ENCODE peak calls at places on chromosomes 6 and 20, in nine cellular contexts. S is lung, X is astrocyte of the spinal cord, U is GM12865, E is cardiac fibroblast, W is GM12878, G is fibroblast of lung, D is vagina, N is thyroid gland. V is an unnamed sample.

GRCh38 chr6:157879034-157879872 is 56.2 kb downstream of the SNX9 start:
- DNase-seq in X (no peak), U (peak), S (no peak), W (peak), E (no peak), D (no peak), G (no peak), N (no peak), V (no peak)

GRCh38 chr6:16799279-16800193 is 38.3 kb upstream of the ATXN1 start:
- DNase-seq in D (no peak), S (no peak), W (no peak), U (no peak), X (no peak), G (peak), N (no peak), E (peak), V (peak)

GRCh38 chr6:160394654-160395035 is 46.5 kb downstream of the SLC22A3 start:
- DNase-seq in D (no peak), X (no peak), W (no peak), S (no peak), U (no peak), N (no peak), E (no peak), G (no peak), V (no peak)

GRCh38 chr6:96816182-96816888 is 20.9 kb downstream of the GPR63 start:
- DNase-seq in E (peak), W (no peak), S (no peak), G (peak), X (peak), N (no peak), U (no peak), D (no peak), V (peak)

GRCh38 chr20:36848078-36848660 is 27.8 kb upstream of the TLDC2 start:
- DNase-seq in U (no peak), W (no peak), G (peak), D (no peak), E (peak), N (no peak), X (peak), S (no peak), V (peak)

GRCh38 chr20:57187068-57187634 is 79.3 kb downstream of the BMP7 start:
- DNase-seq in U (no peak), E (no peak), S (no peak), X (no peak), N (no peak), G (no peak), D (no peak), W (no peak), V (no peak)

GRCh38 chr20:46663531-46663930 is 12.3 kb upstream of the SLC13A3 start:
- DNase-seq in N (no peak), D (no peak), E (no peak), G (no peak), X (no peak), W (no peak), U (no peak), S (no peak), V (no peak)

GRCh38 chr6:95280690-95281273 is 296.6 kb upstream of the MANEA start:
- DNase-seq in S (no peak), G (peak), N (no peak), W (no peak), U (peak), E (peak), X (peak), D (no peak), V (peak)

GRCh38 chr20:17562804-17563305 is 7.0 kb upstream of the DSTN start:
- DNase-seq in E (peak), S (peak), N (peak), D (no peak), W (no peak), X (peak), U (no peak), G (peak), V (peak)

GRCh38 chr6:157432231-157432630 is 51.2 kb downstream of the ZDHHC14 start:
- DNase-seq in S (no peak), G (no peak), W (no peak), D (no peak), X (no peak), U (no peak), N (no peak), E (no peak), V (no peak)

GRCh38 chr20:31569163-31570020 is 35.7 kb upstream of the ID1 start:
- DNase-seq in G (peak), U (peak), S (peak), N (peak), D (no peak), X (peak), E (peak), W (no peak), V (peak)

GRCh38 chr20:50569864-50570836 is 60.0 kb downstream of the PTPN1 start:
- DNase-seq in N (no peak), D (no peak), U (peak), S (no peak), X (peak), W (peak), G (peak), E (peak), V (peak)

GRCh38 chr20:41365785-41366545 is 653 bp downstream of the EMILIN3 start:
- DNase-seq in N (peak), S (no peak), D (no peak), X (no peak), U (no peak), W (no peak), E (no peak), G (no peak), V (no peak)

GRCh38 chr6:36130672-36131516 is 581 bp downstream of the MAPK13 start:
- DNase-seq in X (no peak), W (no peak), S (peak), D (peak), N (peak), G (no peak), E (peak), U (peak), V (peak)

GRCh38 chr6:142297605-142297995 is 4.2 kb upstream of the ADGRG6 start:
- DNase-seq in S (no peak), W (no peak), U (no peak), E (no peak), N (no peak), X (no peak), G (no peak), D (no peak), V (no peak)

GRCh38 chr6:159075506-159076100 is 30.8 kb upstream of the TAGAP start:
- DNase-seq in G (peak), X (peak), N (peak), E (peak), S (no peak), U (no peak), W (no peak), D (no peak), V (no peak)

GRCh38 chr6:5671162-5671561 is 335.6 kb downstream of the NRN1 start:
- DNase-seq in D (no peak), X (peak), N (no peak), U (peak), S (no peak), G (peak), E (peak), W (no peak), V (peak)

GRCh38 chr6:95599691-95600090 is 22.4 kb downstream of the MANEA start:
- DNase-seq in N (no peak), S (no peak), U (no peak), X (no peak), E (no peak), G (no peak), D (no peak), W (no peak), V (no peak)

GRCh38 chr6:145960918-145961604 is 3.1 kb downstream of the SHPRH start:
- DNase-seq in W (no peak), X (peak), E (peak), N (peak), D (no peak), U (no peak), G (peak), S (no peak), V (peak)

GRCh38 chr20:62142252-62143117 is 709 bp downstream of the PSMA7 start:
- DNase-seq in E (peak), X (peak), S (no peak), N (no peak), W (no peak), U (peak), D (no peak), G (no peak), V (no peak)

GRCh38 chr20:46999821-47000465 is 105.3 kb downstream of the EYA2 start:
- DNase-seq in W (no peak), E (no peak), S (no peak), X (no peak), U (peak), G (no peak), N (peak), D (no peak), V (no peak)

GRCh38 chr6:137389150-137389664 is 105.0 kb downstream of the OLIG3 start:
- DNase-seq in S (no peak), U (peak), D (no peak), G (no peak), W (peak), E (peak), N (no peak), X (no peak), V (peak)

GRCh38 chr6:35318200-35318844 is 20.7 kb downstream of the DEF6 start:
- DNase-seq in S (peak), U (no peak), W (no peak), D (peak), X (peak), G (peak), N (peak), E (peak), V (peak)

GRCh38 chr20:14721926-14722325 is 384.5 kb upstream of the FLRT3 start:
- DNase-seq in D (no peak), U (no peak), E (no peak), N (no peak), W (no peak), G (no peak), X (no peak), S (no peak), V (no peak)

GRCh38 chr6:113954653-113955052 is 16.3 kb downstream of the HDAC2 start:
- DNase-seq in N (no peak), G (no peak), W (no peak), E (no peak), S (no peak), U (no peak), X (no peak), D (no peak), V (no peak)

GRCh38 chr6:109121411-109121810 is 26.1 kb downstream of the CEP57L1 start:
- DNase-seq in U (no peak), N (no peak), W (no peak), D (no peak), G (peak), X (no peak), S (no peak), E (peak), V (peak)

GRCh38 chr20:20364016-20364746 is 3.7 kb upstream of the INSM1 start:
- DNase-seq in G (no peak), W (no peak), S (no peak), D (no peak), E (no peak), N (no peak), U (no peak), X (no peak), V (no peak)

GRCh38 chr20:17556842-17557674 is 12.8 kb upstream of the DSTN start:
- DNase-seq in G (no peak), U (no peak), S (peak), W (no peak), N (peak), X (peak), E (no peak), D (no peak), V (no peak)

GRCh38 chr6:72401865-72402264 is 220.0 kb upstream of the KCNQ5 start:
- DNase-seq in D (no peak), X (no peak), N (no peak), E (no peak), S (no peak), W (no peak), U (no peak), G (no peak), V (no peak)

GRCh38 chr20:36604952-36605308 is 649 bp upstream of the RAB5IF start:
- DNase-seq in U (peak), G (no peak), S (no peak), X (no peak), E (no peak), N (peak), W (peak), D (peak), V (peak)

GRCh38 chr20:16528078-16528477 is 45.2 kb downstream of the KIF16B start:
- DNase-seq in G (peak), N (no peak), E (peak), U (no peak), W (no peak), D (no peak), S (no peak), X (peak), V (peak)

GRCh38 chr20:59121714-59122376 is 41.8 kb upstream of the ZNF831 start:
- DNase-seq in S (no peak), U (no peak), N (no peak), G (no peak), D (no peak), W (no peak), E (no peak), X (no peak), V (no peak)

GRCh38 chr20:59124326-59125029 is 39.1 kb upstream of the ZNF831 start:
- DNase-seq in U (no peak), X (no peak), D (no peak), G (no peak), E (no peak), S (no peak), N (no peak), W (no peak), V (no peak)

GRCh38 chr20:59123677-59124060 is 40.0 kb upstream of the ZNF831 start:
- DNase-seq in U (no peak), G (no peak), E (no peak), S (no peak), X (no peak), D (no peak), W (no peak), N (no peak), V (no peak)

GRCh38 chr20:59122377-59122932 is 41.2 kb upstream of the ZNF831 start:
- DNase-seq in D (no peak), S (no peak), W (no peak), E (no peak), N (no peak), G (no peak), U (no peak), X (no peak), V (no peak)

GRCh38 chr20:59123011-59123676 is 40.5 kb upstream of the ZNF831 start:
- DNase-seq in E (no peak), W (no peak), G (no peak), U (no peak), N (no peak), D (no peak), X (no peak), S (no peak), V (no peak)
- TF ChIP-seq CTCF in E (no peak), W (no peak), G (no peak), U (no peak), N (no peak), D (no peak), X (no peak), S (no peak), V (no peak)

DNA sequence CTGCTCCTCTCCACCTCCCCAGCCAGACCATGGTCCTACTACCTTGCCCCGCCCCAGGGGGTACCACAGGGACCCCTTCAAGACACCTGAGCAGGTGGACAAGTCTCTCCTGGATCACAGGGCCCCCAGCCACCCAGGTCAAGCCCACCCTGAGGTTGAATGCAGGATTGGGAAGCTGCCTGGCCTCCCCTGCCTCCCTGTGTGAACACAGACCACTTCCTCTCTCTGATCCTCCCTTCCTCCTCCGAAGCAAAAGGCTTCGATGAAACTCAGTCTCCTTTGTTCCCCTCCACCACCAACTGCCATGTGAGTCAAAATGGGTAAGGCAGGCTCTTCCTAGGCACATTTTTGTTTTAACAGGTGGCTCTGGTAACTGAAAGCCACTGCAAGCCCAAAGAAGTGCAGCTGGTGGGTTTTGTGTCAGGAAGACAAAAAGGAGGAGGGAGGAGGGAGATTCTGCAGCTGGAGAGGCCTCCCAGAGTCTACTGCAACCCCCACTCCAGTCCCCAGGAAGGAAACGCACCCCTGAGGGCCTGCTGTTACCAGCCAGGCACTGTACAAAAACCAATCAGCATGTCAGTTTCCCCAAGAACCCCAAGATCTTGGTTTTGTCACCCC is 5.4 kb downstream of the ADA start:
- DNase-seq in G (peak), N (no peak), D (no peak), S (no peak), W (peak), X (peak), E (peak), U (peak), V (no peak)
- H3K4me3 ChIP-seq in G (no peak), N (no peak), D (no peak), S (no peak), W (peak), X (no peak), E (no peak), U (peak), V (no peak)

DNA sequence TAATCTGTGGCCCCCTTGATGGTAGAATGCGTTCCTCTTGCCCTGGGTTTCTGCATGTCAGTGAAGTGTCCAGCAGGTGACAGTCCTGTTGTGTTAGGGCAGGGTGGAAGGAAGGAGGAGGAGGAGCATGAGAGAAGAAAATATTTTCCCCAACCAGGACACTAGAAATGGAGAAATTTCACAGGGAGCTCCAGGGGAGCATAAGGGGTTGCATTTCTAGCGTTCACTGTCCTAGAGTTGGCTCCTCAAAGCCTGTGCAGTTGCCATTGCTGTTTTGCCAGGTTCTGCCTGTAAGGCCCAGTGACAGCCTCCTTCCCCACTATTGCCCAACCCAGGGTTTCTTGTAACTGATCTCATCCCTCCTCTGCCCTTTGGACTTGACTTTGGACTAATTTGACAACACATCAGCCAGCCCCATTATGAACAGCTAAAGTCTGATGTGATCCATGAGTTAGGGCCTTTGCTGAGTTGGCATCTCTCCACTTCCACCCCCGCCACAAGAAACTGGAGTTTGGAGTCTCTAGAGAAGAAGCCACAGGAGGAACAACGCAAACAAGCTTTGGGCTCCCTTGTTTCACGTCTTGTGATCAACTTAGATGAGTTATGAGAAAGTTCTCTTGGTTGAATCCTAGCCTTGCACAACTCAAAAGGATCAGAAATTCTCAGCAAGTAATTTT is 14.0 kb upstream of the FAM50B start:
- DNase-seq in S (peak), U (no peak), E (peak), X (no peak), N (peak), D (peak), G (peak), W (no peak), V (peak)
- TF ChIP-seq CTCF in S (no peak), U (no peak), E (no peak), X (no peak), N (peak), D (no peak), G (no peak), W (no peak), V (no peak)

DNA sequence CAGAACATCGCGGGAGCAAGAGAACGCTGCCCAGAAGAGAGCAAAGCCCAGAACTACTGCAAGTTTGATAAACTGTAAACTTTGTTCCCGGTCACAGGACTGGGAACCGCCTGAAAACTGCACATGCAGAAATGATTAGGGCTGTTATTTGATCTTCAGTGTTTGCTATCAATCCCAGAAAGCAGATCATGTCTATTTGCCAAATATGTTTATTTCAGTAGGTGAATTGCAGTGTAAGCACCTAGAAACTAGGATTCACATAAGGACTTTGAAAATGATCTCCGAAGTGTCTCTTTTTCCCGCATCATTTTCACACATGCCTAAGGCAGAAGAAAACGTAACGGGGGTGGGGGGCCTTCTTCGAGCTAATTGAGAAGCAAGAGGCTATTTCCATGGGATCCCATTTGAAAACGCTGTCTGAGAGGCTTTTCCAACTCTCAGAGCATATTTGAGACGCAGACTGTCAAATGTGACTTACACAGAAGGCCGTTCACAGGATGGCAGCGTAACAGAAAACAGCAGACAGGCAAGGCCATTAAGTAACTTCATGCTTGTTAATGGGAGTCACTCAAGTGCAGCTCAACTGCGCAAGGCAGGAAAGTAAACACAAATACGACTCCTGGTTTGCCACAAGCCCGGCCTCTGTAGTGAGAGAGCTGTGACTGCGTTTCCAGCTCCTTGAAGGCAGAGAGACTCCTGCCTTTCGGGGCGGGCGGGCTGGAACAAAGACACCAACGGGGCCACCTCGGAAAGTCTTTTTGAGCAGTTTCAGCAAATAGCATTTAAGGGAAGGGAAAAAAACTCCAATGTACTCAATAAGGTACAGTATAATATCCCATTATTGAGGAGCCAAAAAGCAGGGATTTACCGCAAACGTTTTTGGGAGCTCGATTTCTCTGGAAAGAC is 144.7 kb upstream of the ZNF217 start:
- DNase-seq in X (peak), E (peak), S (peak), W (no peak), D (no peak), U (peak), G (peak), N (peak), V (peak)
- H3K4me3 ChIP-seq in X (no peak), E (no peak), S (no peak), W (peak), D (peak), U (peak), G (no peak), N (no peak), V (peak)

DNA sequence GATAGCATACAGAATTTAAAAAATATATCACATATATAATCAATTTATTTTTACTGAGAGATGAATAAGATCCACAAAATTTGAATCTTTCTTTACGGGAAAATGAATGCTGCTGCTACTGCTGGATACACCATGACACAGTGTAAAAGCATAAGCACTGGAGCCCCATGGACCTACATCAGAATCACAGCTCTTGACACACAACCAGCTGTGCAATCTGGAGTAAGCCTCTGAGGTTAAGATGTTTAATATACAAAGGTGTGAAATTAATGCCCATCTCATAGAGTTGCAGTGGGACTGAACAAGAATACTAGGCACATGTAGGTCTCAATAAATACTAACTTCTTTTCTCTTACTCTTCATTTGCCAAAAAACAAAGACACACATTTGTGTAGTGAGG is 48.1 kb downstream of the MAN1A1 start:
- DNase-seq in U (no peak), G (no peak), N (no peak), E (no peak), X (no peak), D (no peak), S (no peak), W (no peak), V (no peak)
- TF ChIP-seq CTCF in U (no peak), G (no peak), N (no peak), E (no peak), X (no peak), D (no peak), S (no peak), W (no peak), V (no peak)

V was measured in fibroblast of villous mesenchyme.